ENCODE peak calls at places on chromosomes 6 and 20, in five cellular contexts. One of them, this sample, is unnamed.

GRCh38 chr20:45461225-45461624 is 8.3 kb upstream of the WFDC2 start:
- DNase-seq in GM12865: no peak
- DNase-seq in omental fat pad: no peak
- DNase-seq in fibroblast of lung: no peak
- DNase-seq in heart left ventricle: no peak
- DNase-seq in this sample: no peak

GRCh38 chr20:41135187-41135887 is 2.0 kb upstream of the PLCG1 start:
- DNase-seq in GM12865: peak; percentile 71
- DNase-seq in omental fat pad: no peak
- DNase-seq in fibroblast of lung: no peak
- DNase-seq in heart left ventricle: no peak
- DNase-seq in this sample: no peak

GRCh38 chr6:150606258-150607043 is 6.8 kb downstream of the PLEKHG1 start:
- DNase-seq in GM12865: no peak
- DNase-seq in omental fat pad: no peak
- DNase-seq in fibroblast of lung: no peak
- DNase-seq in heart left ventricle: no peak
- DNase-seq in this sample: no peak

GRCh38 chr6:15522427-15522826 is 140.4 kb downstream of the DTNBP1 start:
- DNase-seq in GM12865: peak; percentile 41
- DNase-seq in omental fat pad: no peak
- DNase-seq in fibroblast of lung: no peak
- DNase-seq in heart left ventricle: no peak
- DNase-seq in this sample: no peak

GRCh38 chr20:50918403-50918802 is 12.8 kb downstream of the ADNP start:
- DNase-seq in GM12865: no peak
- DNase-seq in omental fat pad: no peak
- DNase-seq in fibroblast of lung: peak; percentile 83
- DNase-seq in heart left ventricle: no peak
- DNase-seq in this sample: no peak

GRCh38 chr6:3958255-3958654 is 109.1 kb downstream of the FAM50B start:
- DNase-seq in GM12865: no peak
- DNase-seq in omental fat pad: no peak
- DNase-seq in fibroblast of lung: no peak
- DNase-seq in heart left ventricle: no peak
- DNase-seq in this sample: no peak

GRCh38 chr20:20489623-20490341 is 121.9 kb downstream of the INSM1 start:
- DNase-seq in GM12865: peak; percentile 33
- DNase-seq in omental fat pad: no peak
- DNase-seq in fibroblast of lung: peak; percentile 60
- DNase-seq in heart left ventricle: no peak
- DNase-seq in this sample: no peak

GRCh38 chr6:72770959-72771358 is 149.1 kb downstream of the KCNQ5 start:
- DNase-seq in GM12865: no peak
- DNase-seq in omental fat pad: no peak
- DNase-seq in fibroblast of lung: no peak
- DNase-seq in heart left ventricle: no peak
- DNase-seq in this sample: no peak

GRCh38 chr6:43856005-43856765 is 86.2 kb downstream of the VEGFA start:
- DNase-seq in GM12865: no peak
- DNase-seq in omental fat pad: no peak
- DNase-seq in fibroblast of lung: peak; percentile 28
- DNase-seq in heart left ventricle: peak; percentile 46
- DNase-seq in this sample: no peak

DNA sequence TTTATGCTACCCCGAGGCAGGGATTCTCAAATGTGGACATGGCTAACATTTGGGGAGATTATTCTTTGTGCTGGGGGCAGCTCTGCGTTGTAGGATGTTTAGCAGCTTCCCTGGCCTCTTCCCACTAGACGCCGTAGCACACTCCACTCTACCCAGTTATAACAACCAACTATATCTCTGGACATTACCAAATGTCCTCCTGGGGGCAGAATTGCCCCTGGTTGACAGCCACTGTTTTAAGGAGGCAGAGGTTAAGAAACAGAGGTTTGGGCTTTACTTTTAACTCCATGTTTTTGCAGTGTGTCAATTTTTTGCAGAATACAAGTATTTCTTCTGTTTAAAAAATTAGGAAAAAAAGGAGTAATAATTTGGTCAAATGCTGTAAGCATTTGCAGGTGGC is 56.2 kb upstream of the BMP6 start:
- DNase-seq in GM12865: no peak
- DNase-seq in omental fat pad: no peak
- DNase-seq in fibroblast of lung: no peak
- DNase-seq in heart left ventricle: no peak
- DNase-seq in this sample: no peak
- TF ChIP-seq CTCF in GM12865: no peak
- TF ChIP-seq CTCF in omental fat pad: no peak
- TF ChIP-seq CTCF in fibroblast of lung: no peak
- TF ChIP-seq CTCF in heart left ventricle: no peak
- TF ChIP-seq CTCF in this sample: no peak

GRCh38 chr6:10276106-10276505 is 138.8 kb downstream of the TFAP2A start:
- DNase-seq in GM12865: no peak
- DNase-seq in omental fat pad: no peak
- DNase-seq in fibroblast of lung: no peak
- DNase-seq in heart left ventricle: no peak
- DNase-seq in this sample: no peak

GRCh38 chr6:10276888-10277287 is 138.0 kb downstream of the TFAP2A start:
- DNase-seq in GM12865: no peak
- DNase-seq in omental fat pad: no peak
- DNase-seq in fibroblast of lung: no peak
- DNase-seq in heart left ventricle: no peak
- DNase-seq in this sample: no peak

GRCh38 chr6:10278786-10279185 is 136.1 kb downstream of the TFAP2A start:
- DNase-seq in GM12865: no peak
- DNase-seq in omental fat pad: no peak
- DNase-seq in fibroblast of lung: no peak
- DNase-seq in heart left ventricle: no peak
- DNase-seq in this sample: no peak
- TF ChIP-seq CTCF in GM12865: no peak
- TF ChIP-seq CTCF in omental fat pad: no peak
- TF ChIP-seq CTCF in fibroblast of lung: no peak
- TF ChIP-seq CTCF in heart left ventricle: no peak
- TF ChIP-seq CTCF in this sample: no peak

GRCh38 chr6:146901940-146902816 is 302.0 kb upstream of the STXBP5 start:
- DNase-seq in GM12865: no peak
- DNase-seq in omental fat pad: no peak
- DNase-seq in fibroblast of lung: peak; percentile 39
- DNase-seq in heart left ventricle: no peak
- DNase-seq in this sample: no peak
- TF ChIP-seq CTCF in GM12865: no peak
- TF ChIP-seq CTCF in omental fat pad: no peak
- TF ChIP-seq CTCF in fibroblast of lung: peak; percentile 28
- TF ChIP-seq CTCF in heart left ventricle: peak; percentile 32
- TF ChIP-seq CTCF in this sample: peak; percentile 31

GRCh38 chr6:156933201-156934053 is 156.2 kb downstream of the ARID1B start:
- DNase-seq in GM12865: no peak
- DNase-seq in omental fat pad: no peak
- DNase-seq in fibroblast of lung: no peak
- DNase-seq in heart left ventricle: no peak
- DNase-seq in this sample: no peak
- TF ChIP-seq CTCF in GM12865: no peak
- TF ChIP-seq CTCF in omental fat pad: no peak
- TF ChIP-seq CTCF in fibroblast of lung: no peak
- TF ChIP-seq CTCF in heart left ventricle: peak; percentile 41
- TF ChIP-seq CTCF in this sample: peak; percentile 34

This sample was measured in D721Med.